ENCODE peak calls at places on chromosomes 13 and 19, in nine cellular contexts. One of them, this sample, is unnamed.

GRCh38 chr19:38843175-38843758 is 6.5 kb downstream of the HNRNPL start:
- DNase-seq in ELR: no peak
- DNase-seq in BJ: no peak
- DNase-seq in mucosa of descending colon: no peak
- DNase-seq in T follicular helper cell: no peak
- DNase-seq in NCI-H2081: no peak
- DNase-seq in AG08396: no peak
- DNase-seq in amygdala: no peak
- DNase-seq in body of pancreas: no peak
- DNase-seq in this sample: no peak

GRCh38 chr13:109879338-109879737 is 93.0 kb upstream of the IRS2 start:
- DNase-seq in AG08396: no peak
- DNase-seq in BJ: no peak
- DNase-seq in ELR: no peak
- DNase-seq in body of pancreas: no peak
- DNase-seq in amygdala: no peak
- DNase-seq in T follicular helper cell: no peak
- DNase-seq in mucosa of descending colon: no peak
- DNase-seq in NCI-H2081: no peak
- DNase-seq in this sample: no peak

GRCh38 chr13:51221674-51222509 is at the start of gene FAM124A:
- DNase-seq in mucosa of descending colon: peak; percentile 41
- DNase-seq in BJ: no peak
- DNase-seq in NCI-H2081: peak; percentile 47
- DNase-seq in body of pancreas: peak; percentile 38
- DNase-seq in amygdala: peak; percentile 42
- DNase-seq in AG08396: peak; percentile 87
- DNase-seq in ELR: peak; percentile 45
- DNase-seq in T follicular helper cell: no peak
- DNase-seq in this sample: no peak

GRCh38 chr19:41988947-41989346 is 5.1 kb downstream of the ATP1A3 start:
- DNase-seq in ELR: no peak
- DNase-seq in body of pancreas: no peak
- DNase-seq in AG08396: no peak
- DNase-seq in NCI-H2081: no peak
- DNase-seq in mucosa of descending colon: no peak
- DNase-seq in amygdala: no peak
- DNase-seq in BJ: no peak
- DNase-seq in T follicular helper cell: no peak
- DNase-seq in this sample: no peak

GRCh38 chr19:28886708-28887107 is 326.2 kb downstream of the UQCRFS1 start:
- DNase-seq in amygdala: no peak
- DNase-seq in AG08396: no peak
- DNase-seq in T follicular helper cell: no peak
- DNase-seq in mucosa of descending colon: no peak
- DNase-seq in ELR: no peak
- DNase-seq in body of pancreas: no peak
- DNase-seq in BJ: no peak
- DNase-seq in NCI-H2081: no peak
- DNase-seq in this sample: no peak

GRCh38 chr19:57633832-57634131 is 814 bp downstream of the ZNF211 start:
- DNase-seq in NCI-H2081: no peak
- DNase-seq in mucosa of descending colon: no peak
- DNase-seq in T follicular helper cell: no peak
- DNase-seq in BJ: no peak
- DNase-seq in amygdala: no peak
- DNase-seq in body of pancreas: no peak
- DNase-seq in ELR: no peak
- DNase-seq in AG08396: no peak
- DNase-seq in this sample: no peak

GRCh38 chr19:38370299-38370698 is 4.1 kb upstream of the PSMD8 start:
- DNase-seq in body of pancreas: no peak
- DNase-seq in BJ: no peak
- DNase-seq in mucosa of descending colon: no peak
- DNase-seq in ELR: no peak
- DNase-seq in T follicular helper cell: no peak
- DNase-seq in amygdala: no peak
- DNase-seq in AG08396: no peak
- DNase-seq in NCI-H2081: no peak
- DNase-seq in this sample: no peak

GRCh38 chr13:86085890-86086289 is 286.7 kb upstream of the SLITRK6 start:
- DNase-seq in ELR: peak; percentile 49
- DNase-seq in T follicular helper cell: no peak
- DNase-seq in amygdala: no peak
- DNase-seq in NCI-H2081: peak; percentile 11
- DNase-seq in mucosa of descending colon: no peak
- DNase-seq in BJ: no peak
- DNase-seq in AG08396: no peak
- DNase-seq in body of pancreas: no peak
- DNase-seq in this sample: no peak

GRCh38 chr13:110552767-110553166 is 8.8 kb downstream of the RAB20 start:
- DNase-seq in AG08396: no peak
- DNase-seq in body of pancreas: no peak
- DNase-seq in ELR: no peak
- DNase-seq in mucosa of descending colon: no peak
- DNase-seq in T follicular helper cell: no peak
- DNase-seq in NCI-H2081: no peak
- DNase-seq in amygdala: no peak
- DNase-seq in BJ: no peak
- DNase-seq in this sample: no peak

GRCh38 chr13:24911135-24911524 is 147.2 kb downstream of the RNF17 start:
- DNase-seq in T follicular helper cell: no peak
- DNase-seq in BJ: peak; percentile 26
- DNase-seq in ELR: peak; percentile 79
- DNase-seq in mucosa of descending colon: no peak
- DNase-seq in body of pancreas: no peak
- DNase-seq in amygdala: no peak
- DNase-seq in AG08396: peak; percentile 47
- DNase-seq in NCI-H2081: no peak
- DNase-seq in this sample: no peak

GRCh38 chr19:28836366-28836765 is 376.6 kb downstream of the UQCRFS1 start:
- DNase-seq in ELR: no peak
- DNase-seq in amygdala: no peak
- DNase-seq in mucosa of descending colon: no peak
- DNase-seq in BJ: no peak
- DNase-seq in AG08396: no peak
- DNase-seq in T follicular helper cell: no peak
- DNase-seq in NCI-H2081: no peak
- DNase-seq in body of pancreas: no peak
- DNase-seq in this sample: no peak

GRCh38 chr13:23020246-23020843 is 160.4 kb upstream of the SGCG start:
- DNase-seq in AG08396: peak; percentile 38
- DNase-seq in T follicular helper cell: peak; percentile 3
- DNase-seq in NCI-H2081: peak; percentile 61
- DNase-seq in mucosa of descending colon: peak; percentile 73
- DNase-seq in BJ: peak; percentile 3
- DNase-seq in body of pancreas: peak; percentile 52
- DNase-seq in ELR: peak; percentile 40
- DNase-seq in amygdala: peak; percentile 6
- DNase-seq in this sample: peak; percentile 36

GRCh38 chr13:63184693-63185092 is 1769.0 kb upstream of the PCDH20 start:
- DNase-seq in BJ: peak; percentile 7
- DNase-seq in amygdala: no peak
- DNase-seq in AG08396: peak; percentile 1
- DNase-seq in ELR: peak; percentile 88
- DNase-seq in body of pancreas: no peak
- DNase-seq in T follicular helper cell: no peak
- DNase-seq in mucosa of descending colon: no peak
- DNase-seq in NCI-H2081: no peak
- DNase-seq in this sample: no peak

GRCh38 chr19:46413262-46414031 is at the start of gene CCDC8:
- DNase-seq in body of pancreas: peak; percentile 96
- DNase-seq in BJ: peak; percentile 56
- DNase-seq in amygdala: peak; percentile 50
- DNase-seq in AG08396: peak; percentile 70
- DNase-seq in T follicular helper cell: no peak
- DNase-seq in NCI-H2081: no peak
- DNase-seq in ELR: peak; percentile 61
- DNase-seq in mucosa of descending colon: peak; percentile 37
- DNase-seq in this sample: no peak

GRCh38 chr19:7980168-7980567 is 25.3 kb downstream of the ELAVL1 start:
- DNase-seq in body of pancreas: no peak
- DNase-seq in AG08396: no peak
- DNase-seq in NCI-H2081: no peak
- DNase-seq in amygdala: no peak
- DNase-seq in ELR: no peak
- DNase-seq in BJ: no peak
- DNase-seq in T follicular helper cell: no peak
- DNase-seq in mucosa of descending colon: no peak
- DNase-seq in this sample: no peak

GRCh38 chr13:35832551-35832950 is 298.6 kb downstream of the DCLK1 start:
- DNase-seq in ELR: no peak
- DNase-seq in NCI-H2081: no peak
- DNase-seq in body of pancreas: no peak
- DNase-seq in mucosa of descending colon: no peak
- DNase-seq in AG08396: no peak
- DNase-seq in T follicular helper cell: no peak
- DNase-seq in amygdala: no peak
- DNase-seq in BJ: no peak
- DNase-seq in this sample: no peak

GRCh38 chr13:43546260-43546659 is 240.5 kb downstream of the ENOX1 start:
- DNase-seq in AG08396: no peak
- DNase-seq in amygdala: peak; percentile 60
- DNase-seq in BJ: no peak
- DNase-seq in mucosa of descending colon: no peak
- DNase-seq in T follicular helper cell: no peak
- DNase-seq in body of pancreas: no peak
- DNase-seq in NCI-H2081: peak; percentile 72
- DNase-seq in ELR: no peak
- DNase-seq in this sample: peak; percentile 48

GRCh38 chr13:79765331-79765730 is 284.4 kb downstream of the NDFIP2 start:
- DNase-seq in NCI-H2081: no peak
- DNase-seq in T follicular helper cell: no peak
- DNase-seq in body of pancreas: no peak
- DNase-seq in mucosa of descending colon: no peak
- DNase-seq in AG08396: no peak
- DNase-seq in amygdala: no peak
- DNase-seq in BJ: no peak
- DNase-seq in ELR: no peak
- DNase-seq in this sample: no peak